ENCODE peak calls at places on chromosome 3, in five cellular contexts. Y, F, S, A and R are unnamed samples.

GRCh38 chr3:185630182-185630622 is 44.1 kb downstream of the SENP2 start:
- DNase-seq in Y (no peak), F (peak; percentile 82), S (no peak), A (no peak), R (peak; percentile 35)

GRCh38 chr3:72912532-72912931 is 24.7 kb downstream of the GXYLT2 start:
- DNase-seq in Y (no peak), F (no peak), S (no peak), A (no peak), R (peak; percentile 72)

GRCh38 chr3:45682311-45682710 is 6.9 kb upstream of the SACM1L start:
- DNase-seq in Y (no peak), F (no peak), S (no peak), A (no peak), R (no peak)

GRCh38 chr3:17973559-17973906 is 231.1 kb upstream of the TBC1D5 start:
- DNase-seq in Y (no peak), F (no peak), S (no peak), A (no peak), R (no peak)

GRCh38 chr3:132488136-132488535 is 70.8 kb downstream of the DNAJC13 start:
- DNase-seq in Y (no peak), F (peak; percentile 34), S (no peak), A (no peak), R (no peak)

GRCh38 chr3:4852780-4853748 is 126.2 kb upstream of the BHLHE40 start:
- DNase-seq in Y (no peak), F (peak; percentile 94), S (no peak), A (no peak), R (peak; percentile 91)

GRCh38 chr3:55780913-55781312 is 293.8 kb upstream of the WNT5A start:
- DNase-seq in Y (no peak), F (no peak), S (no peak), A (no peak), R (no peak)

GRCh38 chr3:140153736-140154135 is 218.8 kb downstream of the CLSTN2 start:
- DNase-seq in Y (no peak), F (no peak), S (no peak), A (no peak), R (no peak)

GRCh38 chr3:45026038-45026437 is at the start of gene CLEC3B:
- DNase-seq in Y (no peak), F (peak; percentile 72), S (no peak), A (no peak), R (peak; percentile 78)

GRCh38 chr3:151135548-151136337 is 50.3 kb downstream of the MED12L start:
- DNase-seq in Y (no peak), F (no peak), S (no peak), A (no peak), R (no peak)

GRCh38 chr3:151124476-151124875 is 39.0 kb downstream of the MED12L start:
- DNase-seq in Y (no peak), F (no peak), S (no peak), A (no peak), R (peak; percentile 9)

GRCh38 chr3:151130437-151130836 is 45.0 kb downstream of the MED12L start:
- DNase-seq in Y (no peak), F (no peak), S (no peak), A (no peak), R (no peak)
- H2AFZ ChIP-seq in Y (no peak overlapping the region), F (no peak overlapping the region), S (no peak overlapping the region), A (no peak overlapping the region), R (no peak overlapping the region)

GRCh38 chr3:14725015-14725431 is 50.1 kb downstream of the C3orf20 start:
- DNase-seq in Y (no peak), F (no peak), S (no peak), A (no peak), R (peak; percentile 13)
- H4K20me1 ChIP-seq in Y (no peaks in the 10 kb centered on the region), F (no peaks in the 10 kb centered on the region), S (no peaks in the 10 kb centered on the region), A (no peaks in the 10 kb centered on the region), R (no peaks in the 10 kb centered on the region)

GRCh38 chr3:51478630-51479029 is 21.2 kb downstream of the DCAF1 start:
- DNase-seq in Y (no peak), F (no peak), S (no peak), A (no peak), R (no peak)
- TF ChIP-seq CTCF in Y (no peak), F (no peak), S (no peak), A (no peak), R (no peak)

GRCh38 chr3:171967137-171967783 is 72.1 kb upstream of the FNDC3B start:
- DNase-seq in Y (no peak), F (peak; percentile 86), S (peak; percentile 60), A (no peak), R (peak; percentile 89)

GRCh38 chr3:171972965-171973364 is 66.4 kb upstream of the FNDC3B start:
- DNase-seq in Y (no peak), F (no peak), S (no peak), A (no peak), R (peak; percentile 53)

GRCh38 chr3:171971919-171972526 is 67.4 kb upstream of the FNDC3B start:
- DNase-seq in Y (no peak), F (no peak), S (no peak), A (no peak), R (peak; percentile 46)

GRCh38 chr3:171967932-171968678 is 71.3 kb upstream of the FNDC3B start:
- DNase-seq in Y (no peak), F (peak; percentile 84), S (no peak), A (no peak), R (peak; percentile 100)

DNA sequence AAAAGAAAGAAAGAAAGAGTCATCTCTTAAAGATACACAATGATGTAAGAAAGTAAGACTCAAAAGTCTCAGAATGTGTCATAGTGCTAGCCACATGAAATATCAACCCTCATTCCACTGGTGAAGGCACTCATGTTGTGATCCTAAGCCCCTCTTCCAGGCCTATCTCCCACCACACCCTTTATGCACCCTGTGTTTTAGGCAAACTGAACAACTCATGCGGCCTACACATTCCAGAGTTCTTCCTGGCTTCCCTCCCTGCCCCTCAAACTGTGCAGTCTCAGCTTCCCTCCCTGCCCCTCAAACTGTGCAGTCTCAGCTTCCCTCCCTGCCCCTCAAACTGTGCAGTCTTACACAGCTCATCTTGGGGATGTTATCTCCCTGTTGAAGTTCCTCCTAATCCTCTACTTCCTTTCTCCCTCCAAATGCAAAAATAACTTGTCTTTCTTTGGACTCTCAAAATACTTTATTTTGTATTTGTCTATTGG is 69.0 kb upstream of the FNDC3B start:
- DNase-seq in Y (no peak), F (no peak), S (no peak), A (no peak), R (peak; percentile 55)
- H2AFZ ChIP-seq in Y (peak overlapping the region; percentile 88), F (no peak overlapping the region), S (no peak overlapping the region), A (no peak overlapping the region), R (peak overlapping the region; percentile 23)

GRCh38 chr3:111215481-111215880 is 143.9 kb downstream of the NECTIN3 start:
- DNase-seq in Y (no peak), F (no peak), S (no peak), A (no peak), R (no peak)

GRCh38 chr3:111210866-111211564 is 139.4 kb downstream of the NECTIN3 start:
- DNase-seq in Y (no peak), F (no peak), S (no peak), A (peak; percentile 36), R (peak; percentile 27)

GRCh38 chr3:111210003-111210699 is 138.5 kb downstream of the NECTIN3 start:
- DNase-seq in Y (no peak), F (no peak), S (no peak), A (no peak), R (peak; percentile 42)

DNA sequence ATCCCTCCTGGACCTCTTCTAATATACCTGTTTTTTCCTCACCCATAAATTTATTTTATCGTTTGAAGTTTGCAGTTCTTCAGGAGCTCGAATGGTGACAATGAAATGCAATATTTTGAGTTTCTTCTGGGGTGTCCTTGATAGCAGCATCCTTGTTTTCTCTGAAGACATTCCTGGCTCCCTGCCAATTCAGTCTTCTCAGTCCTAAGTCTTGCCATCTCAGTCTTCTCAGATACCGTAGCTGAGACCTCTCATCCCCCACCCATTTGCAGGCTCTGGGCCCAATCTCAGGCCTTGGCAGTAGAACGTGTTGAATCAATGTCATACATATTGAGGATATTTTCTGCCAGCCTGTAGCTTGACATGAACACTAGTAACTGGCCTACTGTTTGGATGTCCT is 140.9 kb downstream of the NECTIN3 start:
- DNase-seq in Y (no peak), F (no peak), S (no peak), A (no peak), R (no peak)
- H4K20me1 ChIP-seq in Y (no peaks in the 10 kb centered on the region), F (no peaks in the 10 kb centered on the region), S (no peaks in the 10 kb centered on the region), A (peaks cover 4% of the 10 kb centered on the region), R (no peaks in the 10 kb centered on the region)

GRCh38 chr3:129343643-129344360 is 65.1 kb downstream of the HMCES start:
- DNase-seq in Y (peak; percentile 65), F (no peak), S (peak; percentile 21), A (peak; percentile 77), R (no peak)
- TF ChIP-seq CTCF in Y (peak; percentile 58), F (peak; percentile 64), S (peak; percentile 58), A (peak; percentile 70), R (peak; percentile 28)

GRCh38 chr3:38158472-38158871 is 6.9 kb upstream of the OXSR1 start:
- DNase-seq in Y (no peak), F (no peak), S (no peak), A (no peak), R (no peak)
- H2AFZ ChIP-seq in Y (peak overlapping the region; percentile 56), F (no peak overlapping the region), S (no peak overlapping the region), A (peak overlapping the region; percentile 13), R (no peak overlapping the region)